ENCODE peak calls at places on chromosomes 16 and 17, in five cellular contexts. H, X, N, C and Y are unnamed samples.

GRCh38 chr17:58328195-58329034 is at the start of gene TSPOAP1:
- DNase-seq in X (no peak), N (no peak), C (peak; percentile 89), H (peak; percentile 90), Y (no peak)

GRCh38 chr17:79948918-79949645 is 86.6 kb downstream of the TBC1D16 start:
- DNase-seq in X (no peak), H (no peak), C (no peak), N (no peak), Y (no peak)

GRCh38 chr17:79851461-79851817 is 12.2 kb upstream of the CBX4 start:
- DNase-seq in C (no peak), H (no peak), N (no peak), X (no peak), Y (no peak)

GRCh38 chr17:16973760-16974540 is 2.0 kb upstream of the TNFRSF13B start:
- DNase-seq in X (no peak), C (peak; percentile 54), N (no peak), H (no peak), Y (no peak)

GRCh38 chr17:74922694-74923537 is at the start of gene USH1G:
- DNase-seq in N (no peak), C (no peak), X (no peak), H (no peak), Y (no peak)

GRCh38 chr17:63347475-63347874 is 98.6 kb downstream of the CYB561 start:
- DNase-seq in C (no peak), N (no peak), X (no peak), H (no peak), Y (no peak)

GRCh38 chr16:4487955-4488481 is 11.8 kb downstream of the HMOX2 start:
- DNase-seq in H (no peak), N (peak; percentile 91), C (no peak), X (no peak), Y (peak; percentile 67)

GRCh38 chr17:32610027-32610650 is 123.3 kb downstream of the CDK5R1 start:
- DNase-seq in H (no peak), N (no peak), X (no peak), C (no peak), Y (no peak)

GRCh38 chr16:48903054-48903453 is 293.1 kb upstream of the N4BP1 start:
- DNase-seq in X (no peak), C (no peak), N (no peak), H (no peak), Y (no peak)

DNA sequence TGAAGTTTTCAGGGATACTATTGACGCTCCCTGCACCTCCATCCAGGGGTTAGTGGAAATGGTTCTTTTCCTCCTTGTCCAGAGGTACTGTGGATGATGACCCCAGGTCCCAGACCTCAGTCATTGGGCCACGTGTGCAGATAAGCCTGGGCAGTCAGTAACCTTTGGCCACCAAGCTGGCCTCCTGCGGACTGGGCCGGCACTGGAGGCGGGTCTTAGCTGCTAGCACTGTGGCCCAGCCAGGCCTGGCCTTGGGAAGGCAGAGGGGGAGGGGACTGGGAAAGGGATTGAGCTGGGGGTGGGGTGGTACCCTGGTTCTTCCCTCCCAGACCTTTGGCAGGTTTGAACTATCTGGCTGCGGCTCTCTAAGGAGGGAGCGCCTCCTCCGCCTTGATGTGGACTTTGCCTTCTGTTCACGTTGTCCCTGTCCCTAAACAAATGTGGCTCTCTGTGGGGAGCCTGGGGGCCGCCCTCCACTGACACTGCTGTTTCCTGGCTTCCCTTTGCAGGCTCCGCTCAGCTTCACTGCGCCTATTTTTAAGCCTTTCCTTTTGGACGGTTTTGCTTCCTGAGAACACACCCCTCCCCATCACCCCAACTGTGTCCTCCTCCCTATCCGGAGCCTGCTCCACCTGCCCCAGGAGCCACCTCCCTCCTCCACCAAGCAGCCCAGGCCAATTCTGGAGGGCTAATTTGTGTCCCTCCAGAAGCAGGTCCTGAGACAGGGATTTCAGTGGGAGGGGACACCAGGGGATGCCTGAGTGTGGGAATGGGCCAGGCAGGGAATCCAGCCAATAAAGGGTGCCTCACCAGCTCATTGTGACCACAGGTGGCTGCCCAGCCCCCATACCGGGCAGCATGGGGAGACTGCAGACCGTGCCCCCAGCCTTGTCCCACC is 251.9 kb downstream of the SEC14L1 start:
- DNase-seq in H (no peak), C (no peak), N (no peak), X (no peak), Y (peak; percentile 45)
- H3K4me3 ChIP-seq in H (no peak overlapping the region), C (no peak overlapping the region), N (no peak overlapping the region), X (peak overlapping the region; percentile 21), Y (peak overlapping the region; percentile 8)

DNA sequence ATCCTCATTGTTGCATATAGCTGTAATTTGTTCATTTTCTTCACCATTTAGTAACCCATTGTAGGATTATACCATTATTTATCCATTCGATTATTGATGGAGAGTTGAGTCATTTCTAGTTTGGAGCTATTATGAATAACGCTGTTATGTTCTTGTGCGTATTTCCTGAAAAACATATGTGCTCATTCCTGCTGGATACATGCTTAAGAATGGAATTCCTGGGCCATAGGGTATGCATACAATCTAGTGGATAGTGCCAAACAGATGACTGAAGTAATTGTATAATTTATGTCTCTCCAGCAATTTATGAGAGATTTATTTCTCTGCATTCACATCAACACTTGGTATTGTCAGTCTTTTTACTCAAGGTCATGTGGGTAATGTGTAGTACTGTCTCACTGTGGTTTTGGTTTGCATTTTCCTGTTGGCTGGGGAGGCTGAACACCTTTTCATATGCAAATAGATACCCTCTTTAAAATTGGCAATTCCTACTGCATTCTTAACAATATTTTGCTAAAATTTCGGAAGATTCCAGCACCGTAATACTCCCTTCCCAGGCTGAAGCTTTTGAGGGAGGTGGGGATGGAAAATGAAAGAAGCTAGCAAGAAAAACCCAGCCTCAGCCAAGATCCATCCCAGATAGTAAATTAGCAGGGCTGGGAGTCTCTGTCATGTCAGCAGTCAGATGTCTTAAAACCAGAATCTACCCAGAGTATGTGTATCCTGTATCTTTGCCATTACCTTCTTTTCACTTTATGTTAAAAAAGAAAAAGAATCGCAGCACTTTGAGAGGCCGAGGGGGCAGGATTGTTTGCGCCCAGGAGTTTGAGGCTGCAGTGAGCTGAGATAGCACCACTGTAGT is 205.0 kb downstream of the LGALS9B start:
- DNase-seq in N (no peak), X (no peak), C (no peak), H (no peak), Y (no peak)
- TF ChIP-seq CTCF in N (no peak), X (no peak), C (no peak), H (no peak), Y (no peak)

DNA sequence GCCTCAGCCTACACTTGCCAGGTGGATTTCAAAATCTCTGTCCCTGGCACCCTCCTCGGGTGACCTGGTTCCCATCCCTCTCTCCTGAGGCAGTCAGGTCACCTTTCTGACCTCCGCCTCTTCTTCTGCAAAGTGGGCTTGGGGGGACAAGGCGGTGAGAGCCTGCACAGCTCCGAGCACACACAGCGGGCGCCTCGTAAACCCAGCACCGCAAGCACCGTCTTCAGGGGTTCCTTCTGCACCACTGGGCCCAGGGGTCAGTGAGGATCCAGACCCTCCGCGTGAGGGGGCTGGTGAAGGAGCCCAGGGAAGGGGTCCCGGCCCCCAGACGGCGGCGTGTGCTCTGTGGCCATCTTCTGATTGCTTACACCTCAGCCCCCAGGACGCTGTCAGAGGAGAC is 2.9 kb downstream of the CBFA2T3 start:
- DNase-seq in C (no peak), X (no peak), N (no peak), H (no peak), Y (no peak)
- H3K4me3 ChIP-seq in C (peak overlapping the region; percentile 60), X (no peak overlapping the region), N (no peak overlapping the region), H (no peak overlapping the region), Y (no peak overlapping the region)

GRCh38 chr17:78348055-78348745 is 11.7 kb downstream of the SOCS3 start:
- DNase-seq in X (no peak), N (no peak), C (no peak), H (no peak), Y (no peak)

GRCh38 chr17:78347453-78347852 is 12.4 kb downstream of the SOCS3 start:
- DNase-seq in H (no peak), X (no peak), N (no peak), C (no peak), Y (no peak)

GRCh38 chr17:78355045-78355641 is 4.7 kb downstream of the SOCS3 start:
- DNase-seq in N (no peak), H (no peak), C (no peak), X (no peak), Y (no peak)

GRCh38 chr17:78349831-78350631 is 9.8 kb downstream of the SOCS3 start:
- DNase-seq in C (no peak), X (no peak), H (no peak), N (no peak), Y (no peak)

GRCh38 chr17:78351449-78352006 is 8.3 kb downstream of the SOCS3 start:
- DNase-seq in X (peak; percentile 99), N (peak; percentile 100), H (no peak), C (no peak), Y (peak; percentile 100)
- TF ChIP-seq CTCF in X (peak; percentile 28), N (peak; percentile 31), H (no peak), C (no peak), Y (peak; percentile 37)

GRCh38 chr17:40312893-40313659 is 4.1 kb downstream of the RARA start:
- DNase-seq in H (peak; percentile 47), N (no peak), C (no peak), X (no peak), Y (no peak)
- H3K4me3 ChIP-seq in H (no peak overlapping the region), N (no peak overlapping the region), C (no peak overlapping the region), X (no peak overlapping the region), Y (no peak overlapping the region)

DNA sequence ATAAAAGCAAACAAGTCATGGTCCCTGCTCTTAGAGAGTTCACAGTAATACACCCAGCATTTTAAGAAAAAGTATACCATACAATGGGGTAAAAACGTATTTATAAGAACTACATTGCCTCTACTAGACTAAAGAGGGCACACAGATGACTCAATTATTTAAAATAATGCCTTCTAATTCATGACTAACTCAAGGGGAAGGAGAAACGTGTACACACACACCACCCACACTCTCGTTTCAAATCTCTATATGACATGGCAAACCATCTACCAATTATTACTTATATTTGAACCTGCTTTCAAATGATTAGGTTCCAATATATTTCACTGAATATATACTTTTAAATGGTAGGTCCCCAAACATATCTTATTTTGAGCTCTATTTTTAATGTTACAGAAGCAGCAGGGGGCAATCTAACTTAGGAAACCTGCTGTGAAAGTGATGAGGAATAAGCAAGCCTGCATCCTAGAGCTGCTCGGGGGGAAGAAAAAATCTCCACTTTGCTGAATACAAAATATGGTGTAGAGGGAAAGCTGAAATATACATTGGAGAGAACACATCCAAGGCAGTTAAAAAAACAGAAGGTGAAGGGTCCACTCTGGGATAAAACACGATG is 232.4 kb upstream of the PSMD7 start:
- DNase-seq in N (no peak), C (no peak), H (no peak), X (no peak), Y (no peak)
- TF ChIP-seq CTCF in N (no peak), C (no peak), H (no peak), X (peak; percentile 34), Y (no peak)

DNA sequence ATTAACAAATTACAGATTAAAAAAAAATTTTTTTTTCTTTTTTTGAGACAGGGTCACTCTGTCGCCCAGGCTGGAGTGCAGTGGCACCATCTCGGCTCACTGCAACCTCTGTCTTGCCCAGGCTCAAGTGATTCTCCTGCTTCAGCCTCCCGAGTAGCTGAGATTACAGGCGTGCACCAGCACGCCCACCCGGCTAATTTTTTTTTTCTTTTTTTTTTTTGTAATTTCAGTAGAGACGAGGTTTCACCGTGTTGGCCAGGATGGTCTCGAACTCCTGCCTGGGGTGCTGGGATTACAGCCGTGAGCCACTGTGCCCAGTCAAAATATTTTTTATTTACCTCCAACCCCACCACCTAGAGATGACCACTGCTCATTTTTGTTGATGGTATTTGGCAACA is 25.5 kb downstream of the ACTG1 start:
- DNase-seq in X (no peak), N (no peak), H (no peak), C (no peak), Y (no peak)
- H3K4me3 ChIP-seq in X (no peak overlapping the region), N (no peak overlapping the region), H (peak overlapping the region; percentile 60), C (no peak overlapping the region), Y (no peak overlapping the region)

DNA sequence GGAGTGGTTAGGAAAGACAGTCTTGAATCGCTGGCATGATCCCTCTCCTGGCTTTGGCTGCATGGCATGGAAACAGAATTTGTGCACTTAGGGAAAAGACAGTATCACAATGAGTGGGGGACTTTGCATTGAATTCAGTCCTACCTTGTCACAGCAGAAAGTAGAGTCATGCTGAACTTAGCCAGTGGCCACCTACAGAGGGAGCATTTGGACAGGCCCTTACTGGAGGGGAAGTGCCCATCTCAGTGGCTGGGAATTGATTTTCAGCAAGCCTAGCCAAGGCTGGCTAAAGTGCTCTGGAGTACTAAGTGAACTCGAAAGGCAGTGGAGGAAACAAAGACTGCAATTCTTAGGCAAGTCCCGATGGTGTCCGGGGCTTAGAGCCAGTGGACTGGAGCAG is 364.3 kb upstream of the TOM1L1 start:
- DNase-seq in C (no peak), N (no peak), H (no peak), X (no peak), Y (no peak)
- TF ChIP-seq CTCF in C (no peak), N (no peak), H (no peak), X (no peak), Y (no peak)